ENCODE peak calls at places on chromosomes 3 and 15, in six cellular contexts. U is sigmoid colon, L is body of pancreas, I is IMR-90, E is A549, D is heart left ventricle. Z is an unnamed sample.

GRCh38 chr3:188170461-188171459 is 16.8 kb downstream of the LPP start:
- DNase-seq in U (no peak), L (no peak), I (no peak), E (peak), D (no peak), Z (no peak)

GRCh38 chr15:60660290-60661051 is 181.5 kb upstream of the ICE2 start:
- DNase-seq in U (no peak), L (no peak), I (peak), E (no peak), D (no peak), Z (peak)

GRCh38 chr3:153158961-153159735 is 2.9 kb upstream of the RAP2B start:
- DNase-seq in U (no peak), L (no peak), I (no peak), E (no peak), D (no peak), Z (no peak)

GRCh38 chr15:90650117-90650955 is 66.8 kb upstream of the BLM start:
- DNase-seq in U (no peak), L (no peak), I (peak), E (no peak), D (no peak), Z (no peak)

GRCh38 chr3:126582286-126582685 is 23.6 kb upstream of the C3orf22 start:
- DNase-seq in U (no peak), L (no peak), I (no peak), E (no peak), D (no peak), Z (no peak)

GRCh38 chr3:195240171-195240701 is 30.7 kb downstream of the XXYLT1 start:
- DNase-seq in U (peak), L (no peak), I (no peak), E (no peak), D (peak), Z (peak)

GRCh38 chr15:82105458-82106205 is 59.8 kb upstream of the MEX3B start:
- DNase-seq in U (peak), L (peak), I (peak), E (no peak), D (no peak), Z (no peak)

GRCh38 chr3:110341047-110341446 is 730.6 kb upstream of the NECTIN3 start:
- DNase-seq in U (no peak), L (no peak), I (peak), E (no peak), D (no peak), Z (no peak)

GRCh38 chr3:57559526-57559925 is 3.5 kb downstream of the PDE12 start:
- DNase-seq in U (no peak), L (no peak), I (peak), E (no peak), D (no peak), Z (no peak)

GRCh38 chr3:53071882-53072431 is 26.1 kb upstream of the SFMBT1 start:
- DNase-seq in U (peak), L (no peak), I (no peak), E (no peak), D (no peak), Z (no peak)

GRCh38 chr3:15171096-15171495 is 35.0 kb upstream of the CAPN7 start:
- DNase-seq in U (no peak), L (no peak), I (no peak), E (no peak), D (no peak), Z (no peak)

GRCh38 chr3:48301814-48302194 is 31.7 kb downstream of the SPINK8 start:
- DNase-seq in U (peak), L (peak), I (peak), E (peak), D (peak), Z (peak)

GRCh38 chr15:22980189-22981136 is at the start of gene CYFIP1:
- DNase-seq in U (peak), L (peak), I (peak), E (peak), D (peak), Z (peak)

GRCh38 chr3:36700537-36701248 is 63.7 kb downstream of the DCLK3 start:
- DNase-seq in U (no peak), L (peak), I (peak), E (peak), D (peak), Z (peak)

GRCh38 chr3:78724886-78725285 is 1042.9 kb downstream of the ROBO1 start:
- DNase-seq in U (no peak), L (no peak), I (no peak), E (no peak), D (no peak), Z (no peak)

GRCh38 chr3:134057006-134057832 is 27.5 kb upstream of the SLCO2A1 start:
- DNase-seq in U (no peak), L (no peak), I (peak), E (no peak), D (no peak), Z (no peak)

GRCh38 chr15:23539892-23540291 is 25.6 kb upstream of the MKRN3 start:
- DNase-seq in U (no peak), L (no peak), I (no peak), E (no peak), D (no peak), Z (no peak)

GRCh38 chr15:70627734-70628541 is 135.4 kb downstream of the UACA start:
- DNase-seq in U (no peak), L (no peak), I (no peak), E (no peak), D (no peak), Z (no peak)

GRCh38 chr15:83498801-83499200 is 51.7 kb downstream of the SH3GL3 start:
- DNase-seq in U (no peak), L (no peak), I (no peak), E (no peak), D (no peak), Z (no peak)

GRCh38 chr3:126056681-126057546 is 27.0 kb downstream of the SLC41A3 start:
- DNase-seq in U (no peak), L (no peak), I (peak), E (peak), D (peak), Z (no peak)

GRCh38 chr15:41562258-41562657 is 3.2 kb downstream of the TYRO3 start:
- DNase-seq in U (no peak), L (no peak), I (no peak), E (no peak), D (no peak), Z (no peak)

GRCh38 chr3:53775834-53776251 is 70.4 kb downstream of the CHDH start:
- DNase-seq in U (no peak), L (no peak), I (no peak), E (no peak), D (no peak), Z (no peak)

GRCh38 chr3:158094235-158094916 is 11.8 kb downstream of the SHOX2 start:
- DNase-seq in U (no peak), L (no peak), I (no peak), E (no peak), D (no peak), Z (no peak)

GRCh38 chr3:4746241-4746958 is 232.8 kb upstream of the BHLHE40 start:
- DNase-seq in U (no peak), L (no peak), I (peak), E (peak), D (peak), Z (no peak)

GRCh38 chr15:70092462-70092850 is 5.3 kb downstream of the TLE3 start:
- DNase-seq in U (no peak), L (no peak), I (peak), E (no peak), D (no peak), Z (no peak)

GRCh38 chr3:123026551-123027291 is 842 bp downstream of the SEMA5B start:
- DNase-seq in U (peak), L (peak), I (no peak), E (peak), D (peak), Z (peak)

GRCh38 chr3:179181021-179181472 is 32.9 kb downstream of the PIK3CA start:
- DNase-seq in U (no peak), L (no peak), I (peak), E (no peak), D (no peak), Z (no peak)

GRCh38 chr3:170076715-170077238 is 39.0 kb downstream of the GPR160 start:
- DNase-seq in U (no peak), L (no peak), I (peak), E (no peak), D (no peak), Z (no peak)

GRCh38 chr3:172100482-172100881 is 61.1 kb downstream of the FNDC3B start:
- DNase-seq in U (no peak), L (no peak), I (no peak), E (no peak), D (no peak), Z (no peak)

GRCh38 chr15:99029358-99029871 is 21.8 kb upstream of the PGPEP1L start:
- DNase-seq in U (no peak), L (no peak), I (no peak), E (no peak), D (peak), Z (no peak)

GRCh38 chr3:49411550-49411967 is 217 bp downstream of the RHOA start:
- DNase-seq in U (peak), L (peak), I (no peak), E (no peak), D (peak), Z (peak)
- TF ChIP-seq CTCF in U (no peak), L (peak), I (no peak), E (no peak), D (no peak), Z (no peak)

GRCh38 chr3:155859859-155860258 is 5.6 kb upstream of the SLC33A1 start:
- DNase-seq in U (no peak), L (no peak), I (peak), E (peak), D (no peak), Z (no peak)

GRCh38 chr3:155853214-155854146 is 747 bp downstream of the SLC33A1 start:
- DNase-seq in U (peak), L (no peak), I (peak), E (peak), D (no peak), Z (no peak)

GRCh38 chr3:155854147-155854940 is at the start of gene SLC33A1:
- DNase-seq in U (peak), L (peak), I (peak), E (peak), D (peak), Z (peak)
- TF ChIP-seq POLR2A in U (peak), L (peak), I (peak), E (peak), D (no peak), Z (peak)

GRCh38 chr15:101503296-101503599 is 13.7 kb upstream of the PCSK6 start:
- DNase-seq in U (no peak), L (no peak), I (no peak), E (no peak), D (no peak), Z (no peak)

GRCh38 chr15:101504866-101505609 is 15.5 kb upstream of the PCSK6 start:
- DNase-seq in U (no peak), L (no peak), I (no peak), E (no peak), D (no peak), Z (no peak)

GRCh38 chr15:101504373-101504772 is 14.9 kb upstream of the PCSK6 start:
- DNase-seq in U (no peak), L (no peak), I (no peak), E (no peak), D (no peak), Z (no peak)

GRCh38 chr15:101506491-101506890 is 17.0 kb upstream of the PCSK6 start:
- DNase-seq in U (no peak), L (no peak), I (no peak), E (no peak), D (no peak), Z (no peak)

DNA sequence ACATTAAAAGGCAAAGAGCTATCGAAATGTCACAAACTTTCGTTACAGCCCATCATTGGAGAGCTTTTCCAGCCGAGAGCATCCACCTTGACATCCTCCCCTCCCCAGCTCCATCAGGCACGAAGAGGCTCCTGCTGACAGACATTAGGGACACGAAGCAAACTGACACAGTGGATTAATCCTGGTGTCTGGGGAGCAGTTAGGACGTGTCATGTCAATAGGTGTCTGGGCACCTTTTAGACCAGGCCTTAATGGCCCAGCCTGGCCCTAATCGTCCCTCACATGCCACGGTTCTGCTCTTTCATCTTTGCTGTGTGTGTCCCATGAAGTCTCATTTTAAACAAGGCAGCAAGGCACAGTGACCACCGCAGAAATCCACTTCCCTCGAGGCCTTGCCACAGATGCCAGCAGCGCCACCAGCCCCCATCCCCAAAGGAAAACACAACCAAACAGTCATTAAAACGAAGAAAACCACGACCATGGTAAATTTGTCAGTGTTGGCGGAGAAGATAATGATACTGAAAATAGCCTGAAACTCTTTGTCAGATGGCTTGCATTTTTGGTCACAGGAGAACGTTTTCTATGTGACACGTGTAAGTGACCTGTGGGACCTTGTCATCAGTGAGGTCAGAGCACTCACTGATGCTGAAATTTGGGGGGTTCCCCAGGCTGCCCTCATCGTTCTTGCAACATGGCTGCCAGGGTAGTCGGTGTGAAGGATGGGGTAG is 16.3 kb upstream of the PCSK6 start:
- DNase-seq in U (no peak), L (no peak), I (no peak), E (no peak), D (no peak), Z (no peak)
- H3K27ac ChIP-seq in U (no peak), L (no peak), I (no peak), E (no peak), D (no peak), Z (no peak)

GRCh38 chr15:37100109-37100873 is at the start of gene MEIS2:
- DNase-seq in U (peak), L (peak), I (peak), E (peak), D (peak), Z (peak)
- TF ChIP-seq CTCF in U (no peak), L (no peak), I (no peak), E (no peak), D (no peak), Z (peak)

DNA sequence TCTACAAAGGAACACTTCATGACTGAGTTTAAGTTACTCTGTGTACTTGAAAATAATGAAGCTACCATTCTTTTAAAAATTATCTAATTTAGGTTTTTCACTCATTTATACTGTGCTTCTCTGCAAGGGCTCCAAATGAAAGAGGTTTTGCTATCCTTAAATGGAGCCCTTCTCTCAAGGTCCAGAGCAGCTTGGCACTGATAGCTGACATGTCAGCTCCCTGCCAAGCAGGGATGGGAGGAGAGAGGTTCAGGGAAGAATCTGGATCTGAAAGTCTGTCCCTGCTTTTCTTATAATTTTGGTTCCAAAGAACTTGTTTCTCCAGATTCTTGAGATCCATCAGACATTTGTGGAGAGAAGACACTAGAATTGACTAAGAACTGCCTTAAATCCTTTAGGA is 39.1 kb downstream of the MRPS11 start:
- DNase-seq in U (no peak), L (no peak), I (no peak), E (no peak), D (no peak), Z (no peak)
- TF ChIP-seq POLR2A in U (no peak), L (no peak), I (no peak), E (no peak), D (no peak), Z (no peak)

GRCh38 chr3:117526485-117527079 is 817.0 kb downstream of the TUSC7 start:
- DNase-seq in U (no peak), L (peak), I (peak), E (peak), D (no peak), Z (no peak)
- H3K27ac ChIP-seq in U (no peak), L (no peak), I (no peak), E (no peak), D (no peak), Z (no peak)

DNA sequence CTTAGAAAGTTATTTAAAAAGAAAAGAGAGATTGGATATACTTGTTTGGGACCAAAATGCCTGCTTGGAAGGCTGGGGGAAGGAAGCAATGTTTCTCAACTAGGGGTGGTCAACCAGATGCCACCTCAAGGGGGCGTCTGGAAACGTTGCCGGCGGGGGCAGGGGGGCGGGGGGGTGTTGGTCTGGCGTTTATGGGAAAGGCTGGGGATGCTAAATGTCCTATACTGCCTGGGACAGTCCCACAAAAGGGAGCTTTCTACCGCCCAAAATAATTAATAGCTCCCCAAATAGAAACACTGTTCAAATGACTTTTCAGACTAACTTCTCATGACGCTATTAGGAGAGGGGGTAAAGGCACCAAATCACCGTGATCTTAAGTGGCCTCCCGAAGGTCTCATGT is 2.2 kb downstream of the POLG start:
- DNase-seq in U (no peak), L (no peak), I (peak), E (peak), D (no peak), Z (no peak)
- TF ChIP-seq CTCF in U (peak), L (no peak), I (peak), E (peak), D (peak), Z (no peak)

DNA sequence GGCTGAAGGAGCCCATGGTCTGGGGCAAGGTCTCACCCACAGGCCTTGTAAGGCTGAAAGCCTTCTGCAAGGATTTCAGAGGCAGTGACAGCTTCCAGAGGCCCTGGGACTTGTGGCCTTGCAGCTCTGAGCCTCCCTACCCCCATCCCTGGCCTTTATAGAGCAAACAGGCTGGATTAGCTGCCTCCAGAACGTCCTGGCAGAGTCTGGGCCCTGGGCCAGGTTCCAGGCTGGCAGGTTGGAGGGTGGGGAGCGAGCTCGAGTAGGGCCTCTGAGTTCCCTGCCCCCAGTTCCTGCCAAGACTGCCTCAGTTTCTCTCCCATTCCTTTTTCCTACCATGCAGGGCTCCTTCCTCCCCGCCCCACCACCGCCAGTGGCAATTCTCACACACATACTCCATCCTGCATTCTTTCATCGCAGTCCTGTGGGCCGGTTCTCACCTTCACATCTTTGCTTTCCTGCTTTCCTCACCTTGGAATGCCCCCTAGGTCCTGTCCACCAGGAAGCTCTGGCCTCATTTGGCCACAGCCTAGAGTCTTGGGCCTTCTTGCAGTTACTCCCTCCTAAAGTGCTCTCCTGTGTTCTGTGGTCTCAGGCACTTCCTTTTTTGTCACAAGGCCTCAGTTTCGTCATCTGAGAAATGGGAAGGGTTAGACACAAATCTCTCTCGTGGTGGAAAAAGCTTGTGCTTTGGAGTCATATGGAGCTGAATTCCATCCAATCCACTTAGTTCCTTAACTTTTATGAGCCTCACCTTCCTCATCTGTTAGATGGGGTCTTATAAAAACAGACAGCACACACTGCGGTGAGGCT is 2.7 kb downstream of the LMAN1L start:
- DNase-seq in U (no peak), L (peak), I (no peak), E (no peak), D (peak), Z (no peak)
- TF ChIP-seq POLR2A in U (no peak), L (no peak), I (no peak), E (no peak), D (no peak), Z (no peak)

GRCh38 chr15:42921049-42921731 is 612 bp upstream of the TTBK2 start:
- DNase-seq in U (peak), L (peak), I (peak), E (no peak), D (peak), Z (no peak)
- H3K27ac ChIP-seq in U (peak), L (no peak), I (peak), E (peak), D (peak), Z (peak)

GRCh38 chr15:35499723-35500122 is 46.2 kb downstream of the DPH6 start:
- DNase-seq in U (no peak), L (no peak), I (no peak), E (no peak), D (no peak), Z (no peak)

GRCh38 chr15:35506272-35506870 is 39.6 kb downstream of the DPH6 start:
- DNase-seq in U (no peak), L (no peak), I (no peak), E (no peak), D (no peak), Z (no peak)

GRCh38 chr15:35507932-35508638 is 37.9 kb downstream of the DPH6 start:
- DNase-seq in U (no peak), L (no peak), I (no peak), E (no peak), D (no peak), Z (no peak)

GRCh38 chr15:35505816-35506215 is 40.1 kb downstream of the DPH6 start:
- DNase-seq in U (no peak), L (no peak), I (no peak), E (no peak), D (no peak), Z (no peak)

GRCh38 chr15:35505152-35505551 is 40.8 kb downstream of the DPH6 start:
- DNase-seq in U (no peak), L (no peak), I (peak), E (no peak), D (no peak), Z (no peak)
- TF ChIP-seq CTCF in U (no peak), L (no peak), I (no peak), E (no peak), D (no peak), Z (no peak)

Z was measured in uterus.